ENCODE peak calls at places on chromosomes 13 and 19, in four cellular contexts. T is neural progenitor cell, I is SK-N-SH, W is MM.1S. M is an unnamed sample.

GRCh38 chr13:114151565-114152284 is 19.3 kb upstream of the RASA3 start:
- DNase-seq in W (no peak), I (no peak), T (no peak), M (peak; percentile 36)

GRCh38 chr19:16283103-16283469 is 41.5 kb upstream of the KLF2 start:
- DNase-seq in W (no peak), I (no peak), T (no peak), M (no peak)

GRCh38 chr19:17125052-17125727 is 49.6 kb downstream of the MYO9B start:
- DNase-seq in W (peak; percentile 14), T (no peak), I (no peak), M (peak; percentile 17)

GRCh38 chr19:43731854-43732253 is 16.0 kb downstream of the IRGC start:
- DNase-seq in I (no peak), T (no peak), W (no peak), M (no peak)

GRCh38 chr13:25330541-25330940 is 29.1 kb downstream of the NUP58 start:
- DNase-seq in W (no peak), T (no peak), I (no peak), M (peak; percentile 15)

GRCh38 chr13:33033361-33033812 is 17.2 kb downstream of the KL start:
- DNase-seq in T (no peak), I (no peak), W (no peak), M (no peak)

GRCh38 chr13:94298346-94298745 is 181.1 kb downstream of the DCT start:
- DNase-seq in T (no peak), W (no peak), I (no peak), M (no peak)

GRCh38 chr13:100089633-100090032 is 740 bp downstream of the PCCA start:
- DNase-seq in I (no peak), T (no peak), W (peak; percentile 51), M (peak; percentile 56)

GRCh38 chr19:49820125-49820524 is 2.0 kb downstream of the MED25 start:
- DNase-seq in T (no peak), W (no peak), I (no peak), M (no peak)

GRCh38 chr19:13022111-13022858 is 27.0 kb downstream of the NFIX start:
- DNase-seq in W (peak; percentile 67), T (no peak), I (no peak), M (peak; percentile 84)

GRCh38 chr13:114147803-114148520 is 15.5 kb upstream of the RASA3 start:
- DNase-seq in W (no peak), T (no peak), I (peak; percentile 5), M (no peak)

GRCh38 chr13:114121496-114122466 is 10.6 kb downstream of the RASA3 start:
- DNase-seq in I (peak; percentile 44), W (no peak), T (peak; percentile 71), M (no peak)

GRCh38 chr13:106602178-106602577 is 34.2 kb upstream of the ARGLU1 start:
- DNase-seq in T (no peak), W (no peak), I (no peak), M (no peak)

GRCh38 chr19:29533578-29534544 is 8.1 kb downstream of the VSTM2B start:
- DNase-seq in W (no peak), T (no peak), I (no peak), M (no peak)

GRCh38 chr13:83881917-83882625 is at the start of gene SLITRK1:
- DNase-seq in W (no peak), T (peak; percentile 94), I (peak; percentile 16), M (peak; percentile 30)

GRCh38 chr19:10116085-10116865 is 3.4 kb downstream of the EIF3G start:
- DNase-seq in W (no peak), T (no peak), I (no peak), M (peak; percentile 16)

GRCh38 chr13:66405908-66406802 is 824.0 kb downstream of the PCDH9 start:
- DNase-seq in I (no peak), W (no peak), T (peak; percentile 37), M (no peak)

GRCh38 chr19:38942471-38943181 is 11.9 kb downstream of the MRPS12 start:
- DNase-seq in W (no peak), T (no peak), I (no peak), M (no peak)

GRCh38 chr19:5826531-5827341 is 12.8 kb downstream of the FUT6 start:
- DNase-seq in T (peak; percentile 82), I (peak; percentile 83), W (peak; percentile 94), M (peak; percentile 67)

GRCh38 chr19:43489310-43489709 is 15.2 kb downstream of the PHLDB3 start:
- DNase-seq in I (no peak), W (no peak), T (no peak), M (no peak)

GRCh38 chr13:113474179-113474578 is 16.3 kb downstream of the DCUN1D2 start:
- DNase-seq in I (no peak), T (no peak), W (no peak), M (peak; percentile 23)

GRCh38 chr19:28612275-28612769 is 600.6 kb downstream of the UQCRFS1 start:
- DNase-seq in I (no peak), T (no peak), W (no peak), M (no peak)

GRCh38 chr13:113886561-113887112 is 22.8 kb upstream of the GAS6 start:
- DNase-seq in W (peak; percentile 1), I (no peak), T (no peak), M (no peak)

GRCh38 chr13:31767175-31767900 is 28.0 kb downstream of the RXFP2 start:
- DNase-seq in T (no peak), I (no peak), W (no peak), M (peak; percentile 88)

GRCh38 chr13:100542546-100543156 is 45.9 kb downstream of the GGACT start:
- DNase-seq in T (no peak), I (no peak), W (peak; percentile 92), M (peak; percentile 69)

GRCh38 chr19:7748756-7749155 is 1.4 kb upstream of the CD209 start:
- DNase-seq in W (no peak), T (no peak), I (no peak), M (peak; percentile 39)

GRCh38 chr13:30352121-30352520 is 44.8 kb upstream of the KATNAL1 start:
- DNase-seq in I (no peak), W (no peak), T (no peak), M (no peak)

DNA sequence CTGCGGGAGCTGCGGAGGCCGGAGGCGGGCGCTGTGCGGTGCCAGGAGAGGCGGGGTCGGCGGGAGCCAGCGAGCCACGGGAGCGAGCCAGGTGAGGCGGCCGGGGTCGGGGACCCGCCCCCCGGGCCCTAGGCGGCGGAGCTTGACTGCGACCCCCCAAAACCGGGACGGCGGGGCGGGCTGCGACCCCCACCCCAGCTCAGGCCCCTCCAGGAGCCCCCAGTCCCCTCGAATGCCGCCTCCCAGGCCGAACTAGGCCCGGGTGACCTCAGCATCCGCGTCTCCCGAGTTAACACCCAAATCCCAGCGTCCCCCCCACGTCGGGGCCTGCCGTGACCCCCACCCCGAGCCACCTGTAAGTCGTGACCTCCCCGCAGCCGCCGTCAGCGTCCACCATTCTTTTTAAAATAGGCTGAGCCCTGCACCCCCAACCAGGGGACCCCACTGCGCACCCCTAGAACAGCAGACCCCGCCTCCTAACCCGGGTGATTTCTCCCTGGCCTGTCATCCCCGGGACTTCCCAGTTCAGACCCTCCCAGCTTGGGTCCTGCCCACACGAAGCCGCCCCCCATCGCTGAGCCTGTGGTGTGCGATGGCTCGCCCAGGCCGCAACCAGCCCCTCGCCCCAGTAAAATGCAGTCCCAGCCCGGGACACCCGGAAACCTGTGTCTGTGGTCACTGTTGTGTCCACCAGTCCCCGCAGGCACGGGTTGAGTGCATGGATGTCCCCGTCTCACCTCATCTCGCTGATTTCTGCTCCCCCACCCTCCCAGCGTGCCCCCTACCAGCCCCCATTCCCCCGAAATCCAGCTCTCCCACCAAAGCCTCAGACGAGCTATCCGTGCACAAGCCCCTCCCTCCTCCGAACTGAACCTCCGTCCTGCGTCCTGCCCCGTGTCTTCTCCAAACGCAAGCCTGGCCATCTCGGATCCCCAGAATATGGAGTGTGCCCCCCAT is 551 bp downstream of the FZR1 start:
- DNase-seq in T (peak; percentile 47), W (peak; percentile 17), I (peak; percentile 66), M (peak; percentile 67)
- TF ChIP-seq EZH2phosphoT487 in T (no peak), W (no peak), I (no peak), M (no peak)

GRCh38 chr19:58482372-58482771 is 6.2 kb downstream of the ZNF446 start:
- DNase-seq in T (no peak), I (no peak), W (no peak), M (no peak)

GRCh38 chr19:58479303-58479702 is 3.2 kb downstream of the ZNF446 start:
- DNase-seq in T (no peak), W (no peak), I (no peak), M (no peak)

GRCh38 chr19:58479736-58480480 is 3.8 kb downstream of the ZNF446 start:
- DNase-seq in W (no peak), I (no peak), T (no peak), M (no peak)

GRCh38 chr19:58480481-58480830 is 4.3 kb downstream of the ZNF446 start:
- DNase-seq in I (no peak), T (no peak), W (no peak), M (no peak)

GRCh38 chr19:58480831-58481230 is 4.7 kb downstream of the ZNF446 start:
- DNase-seq in W (no peak), I (no peak), T (no peak), M (no peak)
- H3K9ac ChIP-seq in W (no peak overlapping the region), I (no peak overlapping the region), T (no peak overlapping the region), M (no peak overlapping the region)

GRCh38 chr19:883661-884211 is 9.3 kb downstream of the MED16 start:
- DNase-seq in W (no peak), T (no peak), I (no peak), M (no peak)
- TF ChIP-seq EZH2phosphoT487 in W (no peak), T (no peak), I (no peak), M (no peak)

GRCh38 chr19:44851427-44851826 is 5.3 kb downstream of the NECTIN2 start:
- DNase-seq in I (no peak), W (no peak), T (no peak), M (no peak)
- H3K9ac ChIP-seq in I (no peak overlapping the region), W (no peak overlapping the region), T (no peak overlapping the region), M (no peak overlapping the region)

GRCh38 chr13:99083976-99084375 is 106.1 kb upstream of the DOCK9 start:
- DNase-seq in I (no peak), T (no peak), W (peak; percentile 57), M (no peak)

GRCh38 chr13:99085846-99086148 is 107.9 kb upstream of the DOCK9 start:
- DNase-seq in T (no peak), W (no peak), I (no peak), M (no peak)

GRCh38 chr13:99086869-99087129 is 108.9 kb upstream of the DOCK9 start:
- DNase-seq in I (no peak), T (no peak), W (peak; percentile 42), M (no peak)

GRCh38 chr13:99086149-99086868 is 108.4 kb upstream of the DOCK9 start:
- DNase-seq in W (peak; percentile 65), I (peak; percentile 86), T (peak; percentile 87), M (peak; percentile 91)

DNA sequence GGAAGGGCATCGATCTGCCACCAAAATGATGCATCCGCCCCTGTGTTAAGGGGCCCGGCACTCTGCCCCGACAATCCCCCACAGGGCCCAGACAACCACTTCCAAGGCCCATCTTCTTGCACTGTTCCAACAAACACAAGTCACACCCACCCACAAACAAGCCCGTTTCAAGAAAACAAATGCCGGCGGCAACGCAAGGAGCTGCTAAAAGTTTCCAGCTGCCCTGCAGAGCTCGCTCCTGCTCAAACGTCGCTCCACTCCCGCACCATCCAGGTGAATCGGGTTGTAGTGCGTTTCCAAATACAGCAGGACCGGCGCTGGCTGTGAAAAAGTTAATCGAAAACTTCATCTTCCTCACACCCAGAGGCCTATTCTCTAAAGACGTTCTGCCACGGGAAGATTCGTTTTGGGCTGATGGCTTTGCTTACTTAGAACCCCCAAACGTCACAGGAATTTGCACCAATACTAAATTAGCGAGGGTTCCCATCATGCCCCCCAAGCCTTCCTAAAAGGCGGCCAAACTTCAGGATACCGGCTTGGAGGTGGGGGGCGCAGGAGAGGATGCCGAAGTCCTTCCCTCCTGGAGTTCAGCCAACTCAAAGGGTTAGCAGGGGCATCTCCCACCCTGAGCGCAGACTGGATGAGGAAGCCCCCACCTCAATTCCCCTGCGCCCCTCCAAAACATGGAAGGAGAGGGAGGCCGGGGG is 107.4 kb upstream of the DOCK9 start:
- DNase-seq in T (peak; percentile 38), W (no peak), I (no peak), M (peak; percentile 36)
- TF ChIP-seq EZH2phosphoT487 in T (no peak), W (no peak), I (no peak), M (no peak)

M was measured in GM23248.